ENCODE peak calls at places on chromosomes 12 and 14, in six cellular contexts. One of them, this sample, is unnamed.

GRCh38 chr14:26598081-26598671 is 343 bp upstream of the NOVA1 start:
- DNase-seq in esophagus squamous epithelium: no peak
- DNase-seq in breast epithelium: peak
- DNase-seq in HFF-Myc: no peak
- DNase-seq in A549: peak
- DNase-seq in neural progenitor cell: peak
- DNase-seq in this sample: peak

GRCh38 chr12:109879332-109880048 is 851 bp downstream of the GLTP start:
- DNase-seq in esophagus squamous epithelium: no peak
- DNase-seq in breast epithelium: no peak
- DNase-seq in HFF-Myc: no peak
- DNase-seq in A549: no peak
- DNase-seq in neural progenitor cell: peak
- DNase-seq in this sample: no peak

GRCh38 chr12:94603434-94604068 is 46.8 kb downstream of the TMCC3 start:
- DNase-seq in esophagus squamous epithelium: no peak
- DNase-seq in breast epithelium: no peak
- DNase-seq in HFF-Myc: no peak
- DNase-seq in A549: peak
- DNase-seq in neural progenitor cell: peak
- DNase-seq in this sample: no peak

GRCh38 chr12:90199008-90199407 is 490.4 kb upstream of the ATP2B1 start:
- DNase-seq in esophagus squamous epithelium: no peak
- DNase-seq in breast epithelium: no peak
- DNase-seq in HFF-Myc: no peak
- DNase-seq in A549: no peak
- DNase-seq in neural progenitor cell: no peak
- DNase-seq in this sample: no peak

GRCh38 chr14:100262545-100262944 is 23.6 kb downstream of the YY1 start:
- DNase-seq in esophagus squamous epithelium: no peak
- DNase-seq in breast epithelium: no peak
- DNase-seq in HFF-Myc: no peak
- DNase-seq in A549: no peak
- DNase-seq in neural progenitor cell: no peak
- DNase-seq in this sample: no peak

GRCh38 chr12:110791589-110791988 is 48.9 kb upstream of the PPP1CC start:
- DNase-seq in esophagus squamous epithelium: no peak
- DNase-seq in breast epithelium: no peak
- DNase-seq in HFF-Myc: no peak
- DNase-seq in A549: no peak
- DNase-seq in neural progenitor cell: no peak
- DNase-seq in this sample: no peak

GRCh38 chr12:67648306-67649164 is at the start of gene DYRK2:
- DNase-seq in esophagus squamous epithelium: peak
- DNase-seq in breast epithelium: peak
- DNase-seq in HFF-Myc: no peak
- DNase-seq in A549: peak
- DNase-seq in neural progenitor cell: peak
- DNase-seq in this sample: no peak

GRCh38 chr14:24069411-24069735 is 2.0 kb upstream of the CPNE6 start:
- DNase-seq in esophagus squamous epithelium: no peak
- DNase-seq in breast epithelium: no peak
- DNase-seq in HFF-Myc: no peak
- DNase-seq in A549: no peak
- DNase-seq in neural progenitor cell: no peak
- DNase-seq in this sample: no peak

GRCh38 chr12:99390707-99391106 is 256.8 kb upstream of the GARIN6 start:
- DNase-seq in esophagus squamous epithelium: no peak
- DNase-seq in breast epithelium: no peak
- DNase-seq in HFF-Myc: no peak
- DNase-seq in A549: peak
- DNase-seq in neural progenitor cell: peak
- DNase-seq in this sample: no peak

GRCh38 chr14:100732766-100733100 is 6.0 kb downstream of the DLK1 start:
- DNase-seq in esophagus squamous epithelium: no peak
- DNase-seq in breast epithelium: no peak
- DNase-seq in HFF-Myc: no peak
- DNase-seq in A549: no peak
- DNase-seq in neural progenitor cell: no peak
- DNase-seq in this sample: no peak

GRCh38 chr12:17361224-17361623 is 728.8 kb downstream of the RERGL start:
- DNase-seq in esophagus squamous epithelium: no peak
- DNase-seq in breast epithelium: no peak
- DNase-seq in HFF-Myc: no peak
- DNase-seq in A549: no peak
- DNase-seq in neural progenitor cell: no peak
- DNase-seq in this sample: no peak

GRCh38 chr12:57046392-57046791 is 3.5 kb downstream of the MYO1A start:
- DNase-seq in esophagus squamous epithelium: no peak
- DNase-seq in breast epithelium: no peak
- DNase-seq in HFF-Myc: no peak
- DNase-seq in A549: no peak
- DNase-seq in neural progenitor cell: no peak
- DNase-seq in this sample: no peak

GRCh38 chr12:40907115-40907521 is 214.9 kb downstream of the CNTN1 start:
- DNase-seq in esophagus squamous epithelium: no peak
- DNase-seq in breast epithelium: no peak
- DNase-seq in HFF-Myc: no peak
- DNase-seq in A549: peak
- DNase-seq in neural progenitor cell: no peak
- DNase-seq in this sample: peak

GRCh38 chr12:27148791-27149190 is 66.4 kb upstream of the C12orf71 start:
- DNase-seq in esophagus squamous epithelium: no peak
- DNase-seq in breast epithelium: no peak
- DNase-seq in HFF-Myc: no peak
- DNase-seq in A549: no peak
- DNase-seq in neural progenitor cell: no peak
- DNase-seq in this sample: no peak

GRCh38 chr12:74945771-74946198 is 263.9 kb downstream of the KCNC2 start:
- DNase-seq in esophagus squamous epithelium: no peak
- DNase-seq in breast epithelium: no peak
- DNase-seq in HFF-Myc: no peak
- DNase-seq in A549: no peak
- DNase-seq in neural progenitor cell: no peak
- DNase-seq in this sample: peak

GRCh38 chr12:109713187-109713984 is at the start of gene FAM222A:
- DNase-seq in esophagus squamous epithelium: peak
- DNase-seq in breast epithelium: peak
- DNase-seq in HFF-Myc: peak
- DNase-seq in A549: peak
- DNase-seq in neural progenitor cell: peak
- DNase-seq in this sample: peak

GRCh38 chr12:131010376-131011131 is 56.8 kb downstream of the ADGRD1 start:
- DNase-seq in esophagus squamous epithelium: no peak
- DNase-seq in breast epithelium: no peak
- DNase-seq in HFF-Myc: no peak
- DNase-seq in A549: no peak
- DNase-seq in neural progenitor cell: no peak
- DNase-seq in this sample: no peak

GRCh38 chr14:27427796-27428195 is 830.0 kb upstream of the NOVA1 start:
- DNase-seq in esophagus squamous epithelium: no peak
- DNase-seq in breast epithelium: no peak
- DNase-seq in HFF-Myc: no peak
- DNase-seq in A549: peak
- DNase-seq in neural progenitor cell: no peak
- DNase-seq in this sample: peak

GRCh38 chr14:83556746-83557460 is 1973.0 kb upstream of the FLRT2 start:
- DNase-seq in esophagus squamous epithelium: no peak
- DNase-seq in breast epithelium: no peak
- DNase-seq in HFF-Myc: peak
- DNase-seq in A549: no peak
- DNase-seq in neural progenitor cell: no peak
- DNase-seq in this sample: no peak

GRCh38 chr12:68331500-68331868 is 678 bp downstream of the MDM1 start:
- DNase-seq in esophagus squamous epithelium: no peak
- DNase-seq in breast epithelium: no peak
- DNase-seq in HFF-Myc: no peak
- DNase-seq in A549: no peak
- DNase-seq in neural progenitor cell: no peak
- DNase-seq in this sample: no peak

GRCh38 chr14:99855271-99855670 is 62.1 kb downstream of the EML1 start:
- DNase-seq in esophagus squamous epithelium: no peak
- DNase-seq in breast epithelium: no peak
- DNase-seq in HFF-Myc: no peak
- DNase-seq in A549: no peak
- DNase-seq in neural progenitor cell: no peak
- DNase-seq in this sample: no peak

GRCh38 chr14:105167303-105168092 is 1.1 kb downstream of the JAG2 start:
- DNase-seq in esophagus squamous epithelium: no peak
- DNase-seq in breast epithelium: no peak
- DNase-seq in HFF-Myc: no peak
- DNase-seq in A549: no peak
- DNase-seq in neural progenitor cell: peak
- DNase-seq in this sample: no peak

GRCh38 chr14:72889366-72889765 is 4.5 kb downstream of the DPF3 start:
- DNase-seq in esophagus squamous epithelium: no peak
- DNase-seq in breast epithelium: no peak
- DNase-seq in HFF-Myc: no peak
- DNase-seq in A549: no peak
- DNase-seq in neural progenitor cell: peak
- DNase-seq in this sample: no peak

GRCh38 chr14:20421267-20421666 is 8.0 kb upstream of the TEP1 start:
- DNase-seq in esophagus squamous epithelium: no peak
- DNase-seq in breast epithelium: no peak
- DNase-seq in HFF-Myc: no peak
- DNase-seq in A549: no peak
- DNase-seq in neural progenitor cell: no peak
- DNase-seq in this sample: no peak

GRCh38 chr14:20415723-20416622 is 2.7 kb upstream of the TEP1 start:
- DNase-seq in esophagus squamous epithelium: no peak
- DNase-seq in breast epithelium: no peak
- DNase-seq in HFF-Myc: peak
- DNase-seq in A549: peak
- DNase-seq in neural progenitor cell: peak
- DNase-seq in this sample: no peak

GRCh38 chr14:20417250-20418186 is 4.2 kb upstream of the TEP1 start:
- DNase-seq in esophagus squamous epithelium: no peak
- DNase-seq in breast epithelium: no peak
- DNase-seq in HFF-Myc: no peak
- DNase-seq in A549: no peak
- DNase-seq in neural progenitor cell: no peak
- DNase-seq in this sample: no peak

GRCh38 chr14:20419404-20419803 is 6.1 kb upstream of the TEP1 start:
- DNase-seq in esophagus squamous epithelium: no peak
- DNase-seq in breast epithelium: no peak
- DNase-seq in HFF-Myc: no peak
- DNase-seq in A549: no peak
- DNase-seq in neural progenitor cell: no peak
- DNase-seq in this sample: no peak

GRCh38 chr14:20418501-20418909 is 5.2 kb upstream of the TEP1 start:
- DNase-seq in esophagus squamous epithelium: no peak
- DNase-seq in breast epithelium: no peak
- DNase-seq in HFF-Myc: no peak
- DNase-seq in A549: no peak
- DNase-seq in neural progenitor cell: no peak
- DNase-seq in this sample: no peak
- H3K4me3 ChIP-seq in esophagus squamous epithelium: no peak
- H3K4me3 ChIP-seq in breast epithelium: no peak
- H3K4me3 ChIP-seq in HFF-Myc: no peak
- H3K4me3 ChIP-seq in A549: no peak
- H3K4me3 ChIP-seq in neural progenitor cell: no peak
- H3K4me3 ChIP-seq in this sample: no peak

DNA sequence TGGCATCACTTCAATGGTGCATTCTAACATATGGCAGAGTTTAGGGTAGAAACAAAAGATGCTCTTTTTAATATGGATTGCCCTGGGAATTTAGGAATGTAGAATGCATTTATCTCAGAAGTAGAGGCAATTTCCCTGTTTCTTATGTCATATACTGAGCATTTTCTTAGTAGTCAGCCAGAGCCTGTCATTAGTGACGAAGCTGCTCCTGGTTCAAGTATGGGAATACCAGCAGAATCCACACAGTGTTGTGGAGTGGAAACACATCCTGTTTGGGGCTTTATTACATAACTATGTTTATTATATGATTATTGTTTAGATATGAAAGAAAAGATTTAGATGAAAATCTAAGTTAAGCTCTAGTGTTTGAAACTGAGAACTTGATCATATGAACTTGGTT is 12.2 kb downstream of the CIPC start:
- DNase-seq in esophagus squamous epithelium: no peak
- DNase-seq in breast epithelium: no peak
- DNase-seq in HFF-Myc: no peak
- DNase-seq in A549: no peak
- DNase-seq in neural progenitor cell: no peak
- DNase-seq in this sample: no peak
- H3K4me3 ChIP-seq in esophagus squamous epithelium: no peak
- H3K4me3 ChIP-seq in breast epithelium: no peak
- H3K4me3 ChIP-seq in HFF-Myc: no peak
- H3K4me3 ChIP-seq in A549: no peak
- H3K4me3 ChIP-seq in neural progenitor cell: no peak
- H3K4me3 ChIP-seq in this sample: no peak

GRCh38 chr12:14884458-14884878 is 1.2 kb downstream of the MGP start:
- DNase-seq in esophagus squamous epithelium: peak
- DNase-seq in breast epithelium: peak
- DNase-seq in HFF-Myc: no peak
- DNase-seq in A549: no peak
- DNase-seq in neural progenitor cell: no peak
- DNase-seq in this sample: peak

GRCh38 chr12:14883663-14884062 is 2.0 kb downstream of the MGP start:
- DNase-seq in esophagus squamous epithelium: no peak
- DNase-seq in breast epithelium: no peak
- DNase-seq in HFF-Myc: no peak
- DNase-seq in A549: no peak
- DNase-seq in neural progenitor cell: no peak
- DNase-seq in this sample: no peak

GRCh38 chr12:14886271-14886670 is 617 bp upstream of the MGP start:
- DNase-seq in esophagus squamous epithelium: no peak
- DNase-seq in breast epithelium: no peak
- DNase-seq in HFF-Myc: no peak
- DNase-seq in A549: no peak
- DNase-seq in neural progenitor cell: no peak
- DNase-seq in this sample: no peak

GRCh38 chr12:14880890-14881453 is 4.7 kb downstream of the MGP start:
- DNase-seq in esophagus squamous epithelium: no peak
- DNase-seq in breast epithelium: no peak
- DNase-seq in HFF-Myc: no peak
- DNase-seq in A549: no peak
- DNase-seq in neural progenitor cell: no peak
- DNase-seq in this sample: no peak

DNA sequence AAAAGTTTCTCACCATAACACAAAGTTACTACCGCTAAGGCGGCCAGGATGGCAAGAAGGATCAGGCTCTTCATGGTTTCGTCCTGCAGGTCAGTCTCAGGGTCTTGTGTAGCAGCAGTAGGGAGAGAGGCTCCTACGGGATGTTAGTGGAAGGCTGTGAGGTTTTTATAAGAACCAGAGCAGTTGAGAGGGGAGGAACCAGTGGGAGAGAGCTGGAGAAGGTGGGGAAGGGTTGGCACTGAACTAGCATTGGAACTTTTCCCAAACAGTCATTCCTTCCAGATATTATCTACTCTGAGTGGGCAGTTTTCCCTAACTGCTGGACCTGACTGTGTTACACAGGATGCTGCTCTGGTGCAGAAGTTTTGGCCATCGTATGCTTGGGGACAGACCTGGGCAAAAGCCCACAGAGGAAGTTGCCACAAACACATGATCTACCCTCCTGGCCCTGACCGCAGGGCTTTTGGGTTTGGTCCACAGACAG is at the start of gene MGP:
- DNase-seq in esophagus squamous epithelium: no peak
- DNase-seq in breast epithelium: peak
- DNase-seq in HFF-Myc: no peak
- DNase-seq in A549: no peak
- DNase-seq in neural progenitor cell: no peak
- DNase-seq in this sample: no peak
- H3K4me3 ChIP-seq in esophagus squamous epithelium: peak
- H3K4me3 ChIP-seq in breast epithelium: peak
- H3K4me3 ChIP-seq in HFF-Myc: peak
- H3K4me3 ChIP-seq in A549: no peak
- H3K4me3 ChIP-seq in neural progenitor cell: no peak
- H3K4me3 ChIP-seq in this sample: no peak

GRCh38 chr12:8696402-8697100 is 1.2 kb upstream of the RIMKLB start:
- DNase-seq in esophagus squamous epithelium: no peak
- DNase-seq in breast epithelium: no peak
- DNase-seq in HFF-Myc: no peak
- DNase-seq in A549: no peak
- DNase-seq in neural progenitor cell: peak
- DNase-seq in this sample: no peak
- H3K4me3 ChIP-seq in esophagus squamous epithelium: peak
- H3K4me3 ChIP-seq in breast epithelium: peak
- H3K4me3 ChIP-seq in HFF-Myc: peak
- H3K4me3 ChIP-seq in A549: peak
- H3K4me3 ChIP-seq in neural progenitor cell: peak
- H3K4me3 ChIP-seq in this sample: peak

This sample was measured in kidney epithelial cell.